ENCODE peak calls at places on chromosomes 2 and 18, in four cellular contexts. B is mammary epithelial cell, U is transverse colon, O is IMR-90. V is an unnamed sample. For H3K4me1, the result is how much of the 10 kb centered on the place peaks cover.

GRCh38 chr2:48272199-48272598 is 257.8 kb upstream of the STON1 start:
- DNase-seq in B (no peak), U (no peak), O (no peak), V (no peak)

GRCh38 chr2:224145751-224146355 is 106.8 kb upstream of the SERPINE2 start:
- DNase-seq in B (peak), U (peak), O (peak), V (no peak)

GRCh38 chr2:210224660-210225460 is at the start of gene ACADL:
- DNase-seq in B (peak), U (peak), O (no peak), V (no peak)

GRCh38 chr2:25419678-25420242 is 78.0 kb upstream of the DNMT3A start:
- DNase-seq in B (no peak), U (peak), O (no peak), V (no peak)

GRCh38 chr18:43869451-43870008 is 592.2 kb upstream of the SYT4 start:
- DNase-seq in B (no peak), U (no peak), O (peak), V (no peak)

GRCh38 chr18:12741351-12741750 is 38.5 kb downstream of the PSMG2 start:
- DNase-seq in B (peak), U (no peak), O (peak), V (no peak)

GRCh38 chr2:96715658-96716057 is 24.2 kb downstream of the LMAN2L start:
- DNase-seq in B (no peak), U (no peak), O (peak), V (no peak)

GRCh38 chr2:20001361-20001863 is 11.1 kb downstream of the MATN3 start:
- DNase-seq in B (peak), U (no peak), O (no peak), V (no peak)

GRCh38 chr2:118847447-118848172 is at the start of gene EN1:
- DNase-seq in B (no peak), U (no peak), O (peak), V (peak)

GRCh38 chr18:2263303-2263702 is 308.0 kb downstream of the METTL4 start:
- DNase-seq in B (no peak), U (no peak), O (no peak), V (no peak)

GRCh38 chr2:171762879-171763573 is 75.8 kb downstream of the DYNC1I2 start:
- DNase-seq in B (peak), U (no peak), O (peak), V (no peak)

GRCh38 chr2:46784278-46784677 is 131.3 kb downstream of the MCFD2 start:
- DNase-seq in B (no peak), U (no peak), O (no peak), V (no peak)

GRCh38 chr2:95353613-95354468 is 48.7 kb upstream of the FAHD2A start:
- DNase-seq in B (no peak), U (no peak), O (no peak), V (no peak)

GRCh38 chr2:13681936-13682335 is 950.6 kb upstream of the LRATD1 start:
- DNase-seq in B (peak), U (no peak), O (peak), V (no peak)

GRCh38 chr2:169718930-169719504 is 14.6 kb upstream of the KLHL23 start:
- DNase-seq in B (no peak), U (no peak), O (no peak), V (no peak)

GRCh38 chr2:174344716-174345472 is 10.1 kb downstream of the SP9 start:
- DNase-seq in B (peak), U (no peak), O (peak), V (no peak)

GRCh38 chr2:15042824-15043223 is 410.3 kb downstream of the LRATD1 start:
- DNase-seq in B (no peak), U (peak), O (peak), V (no peak)

GRCh38 chr2:239361311-239361642 is 39.5 kb downstream of the HDAC4 start:
- DNase-seq in B (no peak), U (no peak), O (peak), V (no peak)

GRCh38 chr2:38284971-38285370 is 92.1 kb downstream of the ATL2 start:
- DNase-seq in B (no peak), U (peak), O (no peak), V (no peak)

GRCh38 chr2:31297751-31298150 is 63.8 kb downstream of the EHD3 start:
- DNase-seq in B (peak), U (no peak), O (peak), V (no peak)

GRCh38 chr18:69574401-69574800 is 173.7 kb downstream of the DOK6 start:
- DNase-seq in B (no peak), U (no peak), O (no peak), V (no peak)

GRCh38 chr2:200177971-200178911 is 128.3 kb upstream of the SPATS2L start:
- DNase-seq in B (no peak), U (no peak), O (peak), V (no peak)

DNA sequence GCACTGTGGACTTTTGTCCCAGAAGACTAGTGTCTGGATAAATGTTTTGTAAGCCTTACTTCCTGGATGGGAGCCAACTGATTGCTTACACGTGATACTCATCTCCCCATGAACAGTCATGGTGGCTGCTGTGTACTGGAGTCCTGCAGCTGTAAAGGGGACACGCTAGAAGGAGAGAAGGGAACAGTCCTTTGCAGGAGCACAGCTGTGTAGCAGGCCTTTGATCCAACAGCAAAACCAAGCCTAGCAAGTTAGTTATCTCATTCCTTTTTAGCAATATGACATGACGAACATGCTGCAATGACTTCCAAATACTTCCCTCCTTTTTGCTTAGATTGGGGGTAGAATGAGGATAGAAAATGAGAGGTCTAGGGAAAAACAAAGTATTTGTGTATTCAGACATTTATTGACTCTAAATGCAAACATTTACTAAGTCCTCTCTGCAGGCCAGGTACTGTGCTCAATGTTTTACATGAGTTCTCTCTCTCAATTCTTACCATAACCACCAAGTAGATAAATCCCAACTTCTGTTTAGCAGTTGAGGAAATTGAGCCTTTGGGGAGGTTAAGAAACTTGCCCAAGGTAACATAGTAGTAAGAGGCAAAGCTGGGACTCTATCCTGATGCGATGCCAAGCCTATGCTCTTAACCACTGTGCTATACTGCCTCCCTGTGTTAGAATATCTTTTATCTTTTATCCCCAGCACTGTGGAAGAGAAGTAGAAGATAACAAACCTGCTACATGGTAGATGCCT is 55.4 kb upstream of the CD28 start:
- DNase-seq in B (peak), U (peak), O (peak), V (no peak)
- H3K4me1 ChIP-seq in B (under half), U (under half), O (under half), V (under half)

GRCh38 chr2:42234056-42234455 is 64.9 kb downstream of the EML4 start:
- DNase-seq in B (peak), U (no peak), O (peak), V (no peak)
- H3K27ac ChIP-seq in B (no peak), U (no peak), O (peak), V (no peak)

GRCh38 chr2:103615706-103616105 is 853.9 kb downstream of the TMEM182 start:
- DNase-seq in B (no peak), U (no peak), O (no peak), V (no peak)
- TF ChIP-seq CTCF in B (no peak), U (no peak), O (no peak), V (no peak)

DNA sequence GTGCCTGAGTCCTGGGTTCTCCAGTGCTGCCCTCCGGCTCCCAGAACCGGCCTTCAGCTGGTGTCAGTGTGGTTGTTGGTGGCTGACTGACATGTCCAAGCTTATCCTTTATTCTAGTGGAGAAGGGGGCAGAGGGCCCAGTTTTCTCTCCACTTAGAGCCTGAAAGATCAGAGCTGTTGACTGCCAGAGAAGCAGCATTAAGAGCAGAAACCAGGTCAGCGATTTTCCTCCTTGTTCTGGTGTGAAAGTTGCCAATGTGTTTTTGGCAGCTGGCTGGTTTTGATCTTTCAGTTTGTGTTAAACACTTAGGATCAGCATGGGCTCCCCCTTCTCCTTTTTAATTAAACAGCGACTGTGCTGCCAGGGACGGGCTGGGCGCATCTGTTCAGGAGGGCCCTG is 100.9 kb downstream of the ASAP2 start:
- DNase-seq in B (no peak), U (no peak), O (no peak), V (no peak)
- H3K4me1 ChIP-seq in B (half or more), U (under half), O (under half), V (under half)

GRCh38 chr2:222915092-222915957 is 54.5 kb downstream of the ACSL3 start:
- DNase-seq in B (no peak), U (no peak), O (peak), V (no peak)

GRCh38 chr2:222912776-222913175 is 51.9 kb downstream of the ACSL3 start:
- DNase-seq in B (no peak), U (no peak), O (no peak), V (no peak)

GRCh38 chr2:222920657-222921186 is 59.9 kb downstream of the ACSL3 start:
- DNase-seq in B (no peak), U (no peak), O (no peak), V (no peak)

GRCh38 chr2:222919841-222920609 is 59.2 kb downstream of the ACSL3 start:
- DNase-seq in B (peak), U (no peak), O (peak), V (no peak)

DNA sequence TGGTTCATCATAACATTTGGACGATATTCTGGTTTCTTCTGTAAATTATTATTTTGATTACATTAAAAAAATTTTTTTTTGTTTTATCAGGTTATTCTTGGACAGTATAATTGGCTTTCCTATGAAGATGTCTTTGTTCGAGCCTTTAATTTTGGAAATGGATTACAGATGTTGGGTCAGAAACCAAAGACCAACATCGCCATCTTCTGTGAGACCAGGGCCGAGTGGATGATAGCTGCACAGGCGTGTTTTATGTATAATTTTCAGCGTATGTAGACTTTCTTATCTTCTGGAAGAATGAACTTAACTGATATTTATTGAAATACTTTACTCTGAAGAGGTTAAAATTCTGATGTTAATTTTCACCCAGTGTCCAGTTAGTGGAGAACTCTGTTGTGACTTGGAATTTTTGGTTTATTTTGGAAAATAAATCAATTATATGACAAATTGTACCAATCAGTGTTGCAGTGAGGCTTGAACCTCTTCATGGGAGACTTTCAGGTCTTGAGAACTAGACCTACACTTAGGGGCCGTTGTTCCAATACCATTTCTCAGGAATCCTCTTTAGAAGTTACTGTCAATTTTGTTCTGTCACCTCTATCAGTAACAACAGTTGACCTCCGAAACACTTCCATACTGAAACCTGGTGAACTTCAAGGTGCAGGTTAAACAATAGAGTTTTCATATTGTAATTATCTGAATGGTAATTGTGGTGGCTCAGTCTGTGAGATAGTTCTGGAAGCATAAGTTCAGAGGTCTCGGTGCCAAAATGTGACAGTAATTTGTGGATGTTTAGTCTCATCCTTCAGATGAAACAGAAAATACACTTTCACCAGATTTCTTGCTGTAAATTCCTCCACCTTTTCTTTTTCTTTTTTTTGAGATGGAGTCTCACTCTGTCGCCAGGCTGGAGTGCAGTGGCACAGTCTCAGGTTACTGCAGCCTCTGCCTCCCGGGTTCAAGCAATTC is 55.7 kb downstream of the ACSL3 start:
- DNase-seq in B (no peak), U (no peak), O (no peak), V (no peak)
- H3K27ac ChIP-seq in B (no peak), U (no peak), O (no peak), V (no peak)